ENCODE peak calls at places on chromosomes 16 and 17, in eight cellular contexts. V, E, Q, T, M, I, L and N are unnamed samples.

GRCh38 chr17:14738652-14738988 is 437.7 kb downstream of the HS3ST3B1 start:
- DNase-seq in M (no peak), L (no peak), I (no peak), V (no peak), E (no peak), T (no peak), Q (no peak), N (no peak)

GRCh38 chr16:483351-484075 is 44.0 kb upstream of the CAPN15 start:
- DNase-seq in M (no peak), E (no peak), Q (no peak), T (no peak), L (no peak), I (no peak), V (no peak), N (peak)

GRCh38 chr17:79622201-79622601 is 11.3 kb upstream of the RBFOX3 start:
- DNase-seq in T (no peak), L (no peak), E (no peak), I (no peak), Q (no peak), V (no peak), M (peak), N (no peak)

GRCh38 chr17:59761385-59762021 is 54.0 kb downstream of the VMP1 start:
- DNase-seq in M (no peak), E (no peak), L (no peak), I (no peak), V (peak), T (no peak), Q (no peak), N (no peak)

GRCh38 chr17:49748791-49749190 is 15.1 kb downstream of the FAM117A start:
- DNase-seq in Q (no peak), I (no peak), E (no peak), V (no peak), T (no peak), M (peak), L (no peak), N (no peak)

GRCh38 chr16:29779474-29779873 is 1.4 kb downstream of the ZG16 start:
- DNase-seq in Q (no peak), E (no peak), L (no peak), M (no peak), T (no peak), I (no peak), V (no peak), N (no peak)

GRCh38 chr16:57906385-57907316 is 64.3 kb downstream of the CNGB1 start:
- DNase-seq in Q (no peak), V (no peak), I (no peak), T (no peak), M (peak), E (no peak), L (no peak), N (peak)

GRCh38 chr16:30628628-30629342 is 18.6 kb upstream of the ZNF689 start:
- DNase-seq in V (no peak), L (peak), E (peak), M (peak), I (peak), Q (peak), T (peak), N (peak)

GRCh38 chr17:43572368-43572980 is 26.3 kb upstream of the ETV4 start:
- DNase-seq in I (no peak), E (no peak), M (no peak), L (no peak), V (no peak), Q (no peak), T (no peak), N (no peak)

GRCh38 chr16:11406177-11406560 is 60.9 kb downstream of the RMI2 start:
- DNase-seq in L (no peak), T (no peak), V (no peak), E (no peak), Q (no peak), I (no peak), M (no peak), N (no peak)

GRCh38 chr17:30812218-30813177 is 12.0 kb downstream of the CRLF3 start:
- DNase-seq in I (no peak), T (no peak), L (no peak), M (peak), E (no peak), Q (no peak), V (no peak), N (no peak)

GRCh38 chr16:49055824-49056545 is 225.7 kb downstream of the CBLN1 start:
- DNase-seq in I (no peak), M (no peak), L (no peak), V (no peak), Q (no peak), E (no peak), T (no peak), N (no peak)

GRCh38 chr16:19166500-19166899 is 1.5 kb upstream of the SYT17 start:
- DNase-seq in L (no peak), M (no peak), E (peak), I (no peak), T (no peak), V (no peak), Q (no peak), N (no peak)

GRCh38 chr16:49848530-49848929 is 7.4 kb downstream of the ZNF423 start:
- DNase-seq in Q (no peak), V (no peak), L (no peak), I (no peak), M (no peak), T (no peak), E (no peak), N (no peak)

GRCh38 chr17:44552361-44552760 is 4.9 kb upstream of the FZD2 start:
- DNase-seq in M (no peak), I (no peak), Q (no peak), E (no peak), T (peak), L (no peak), V (no peak), N (no peak)

GRCh38 chr17:78864117-78864516 is 23.5 kb upstream of the USP36 start:
- DNase-seq in L (no peak), I (no peak), V (no peak), E (no peak), M (no peak), T (no peak), Q (no peak), N (no peak)

GRCh38 chr16:86975445-86975844 is 341.7 kb downstream of the C16orf95 start:
- DNase-seq in Q (no peak), L (peak), I (no peak), V (no peak), M (no peak), T (no peak), E (no peak), N (peak)

GRCh38 chr16:68375801-68376536 is 65.2 kb downstream of the PRMT7 start:
- DNase-seq in E (no peak), L (no peak), M (no peak), I (no peak), Q (no peak), T (no peak), V (no peak), N (no peak)

GRCh38 chr17:67059372-67059771 is 15.0 kb downstream of the CACNG1 start:
- DNase-seq in E (no peak), Q (no peak), I (no peak), V (no peak), L (no peak), T (no peak), M (no peak), N (no peak)

GRCh38 chr16:85220125-85220839 is 108.0 kb upstream of the CIBAR2 start:
- DNase-seq in T (peak), M (no peak), I (peak), E (peak), Q (peak), V (no peak), L (peak), N (no peak)

GRCh38 chr17:80474231-80474932 is 2.0 kb downstream of the NPTX1 start:
- DNase-seq in L (peak), Q (no peak), I (peak), V (no peak), T (no peak), M (peak), E (peak), N (no peak)

GRCh38 chr16:5073279-5073629 is 1.6 kb downstream of the ALG1 start:
- DNase-seq in M (no peak), E (no peak), I (no peak), V (no peak), Q (no peak), T (no peak), L (no peak), N (no peak)

GRCh38 chr17:19348081-19348650 is 14.4 kb downstream of the B9D1 start:
- DNase-seq in V (no peak), I (no peak), E (no peak), T (no peak), Q (no peak), L (no peak), M (peak), N (no peak)

GRCh38 chr16:85733155-85733838 is 17.6 kb downstream of the C16orf74 start:
- DNase-seq in L (no peak), T (no peak), Q (no peak), E (no peak), I (no peak), M (no peak), V (peak), N (no peak)

GRCh38 chr16:51353055-51353454 is 202.0 kb upstream of the SALL1 start:
- DNase-seq in I (no peak), E (no peak), M (no peak), V (no peak), T (no peak), Q (no peak), L (no peak), N (no peak)

GRCh38 chr16:2026461-2027023 is at the start of gene NHERF2:
- DNase-seq in E (peak), V (no peak), L (no peak), I (no peak), M (no peak), T (peak), Q (no peak), N (no peak)

GRCh38 chr17:65058615-65059014 is 2.1 kb upstream of the GNA13 start:
- DNase-seq in M (no peak), L (no peak), I (no peak), V (no peak), E (no peak), Q (no peak), T (peak), N (no peak)

GRCh38 chr17:4631836-4632582 is 9.5 kb downstream of the ALOX15 start:
- DNase-seq in T (no peak), E (no peak), Q (no peak), I (no peak), L (no peak), M (no peak), V (no peak), N (no peak)

GRCh38 chr16:22225060-22225459 is 19.0 kb downstream of the EEF2K start:
- DNase-seq in L (no peak), V (no peak), Q (no peak), M (no peak), I (no peak), T (no peak), E (no peak), N (no peak)

GRCh38 chr16:77220427-77220826 is 21.2 kb downstream of the SYCE1L start:
- DNase-seq in E (no peak), T (no peak), V (no peak), I (no peak), L (no peak), Q (no peak), M (no peak), N (no peak)